ENCODE peak calls at places on chromosomes 7 and 10, in six cellular contexts. V, N, B, A, I and T are unnamed samples.

GRCh38 chr10:101644002-101644401 is 51.0 kb downstream of the FBXW4 start:
- DNase-seq in V (no peak), N (no peak), B (no peak), A (no peak), I (no peak), T (no peak)

GRCh38 chr10:126524526-126524925 is 136.2 kb upstream of the ADAM12 start:
- DNase-seq in V (no peak), N (no peak), B (no peak), A (no peak), I (no peak), T (no peak)

GRCh38 chr7:38409524-38409923 is 136.1 kb upstream of the TARP start:
- DNase-seq in V (no peak), N (no peak), B (no peak), A (no peak), I (no peak), T (no peak)

GRCh38 chr10:100715445-100716385 is 29.7 kb upstream of the PAX2 start:
- DNase-seq in V (no peak), N (no peak), B (peak), A (no peak), I (no peak), T (no peak)

GRCh38 chr7:41826641-41827040 is 123.8 kb upstream of the INHBA start:
- DNase-seq in V (no peak), N (no peak), B (no peak), A (no peak), I (no peak), T (no peak)

GRCh38 chr7:52271663-52272062 is 763.8 kb upstream of the POM121L12 start:
- DNase-seq in V (no peak), N (no peak), B (no peak), A (no peak), I (no peak), T (no peak)

GRCh38 chr10:93701903-93702277 is 502 bp downstream of the FRA10AC1 start:
- DNase-seq in V (no peak), N (no peak), B (no peak), A (no peak), I (no peak), T (no peak)

GRCh38 chr10:21756707-21757600 is 222.9 kb downstream of the MLLT10 start:
- DNase-seq in V (no peak), N (no peak), B (no peak), A (no peak), I (no peak), T (no peak)

GRCh38 chr7:20594023-20594422 is 21.4 kb upstream of the ABCB5 start:
- DNase-seq in V (no peak), N (no peak), B (no peak), A (no peak), I (no peak), T (no peak)

GRCh38 chr10:131838921-131839320 is 61.9 kb upstream of the PPP2R2D start:
- DNase-seq in V (no peak), N (no peak), B (no peak), A (no peak), I (no peak), T (no peak)

GRCh38 chr10:5355762-5356478 is 8.8 kb upstream of the UCN3 start:
- DNase-seq in V (no peak), N (no peak), B (no peak), A (no peak), I (no peak), T (no peak)

GRCh38 chr7:66043681-66044497 is 31.7 kb upstream of the ASL start:
- DNase-seq in V (peak), N (peak), B (peak), A (no peak), I (peak), T (no peak)

GRCh38 chr10:114539623-114540022 is 118.5 kb downstream of the ABLIM1 start:
- DNase-seq in V (no peak), N (no peak), B (no peak), A (no peak), I (no peak), T (no peak)

GRCh38 chr7:3065724-3066143 is 22.1 kb upstream of the CARD11 start:
- DNase-seq in V (peak), N (no peak), B (peak), A (no peak), I (peak), T (no peak)

GRCh38 chr10:132997517-132998265 is 55.3 kb upstream of the CFAP46 start:
- DNase-seq in V (no peak), N (no peak), B (no peak), A (no peak), I (no peak), T (no peak)

GRCh38 chr7:25216837-25217236 is 11.4 kb downstream of the NPVF start:
- DNase-seq in V (no peak), N (peak), B (no peak), A (peak), I (no peak), T (peak)

DNA sequence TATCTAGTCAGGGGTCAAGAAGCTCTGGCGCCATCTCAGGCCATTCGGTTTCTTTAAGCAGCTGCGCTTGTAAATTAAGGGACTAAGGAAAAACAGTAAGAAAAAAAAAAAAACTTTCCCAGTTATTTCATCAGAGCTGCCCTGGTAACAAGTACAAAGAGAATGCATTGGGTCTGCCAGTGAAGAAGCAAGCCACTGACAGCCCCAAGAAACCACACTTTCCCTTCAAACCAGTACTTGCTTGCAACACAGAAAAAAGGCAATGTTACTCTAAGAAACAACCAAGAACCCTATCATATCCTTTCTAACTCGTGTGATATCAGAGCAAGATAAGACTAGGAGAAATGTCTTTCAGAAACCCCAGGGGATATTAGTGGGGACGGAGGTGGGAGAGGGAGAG is 40.6 kb upstream of the AOAH start:
- DNase-seq in V (no peak), N (no peak), B (no peak), A (no peak), I (no peak), T (no peak)
- H3K27ac ChIP-seq in V (no peak), N (no peak), B (no peak), A (no peak), I (no peak), T (no peak)

GRCh38 chr7:151696738-151697514 is 177.2 kb upstream of the RHEB start:
- DNase-seq in V (peak), N (no peak), B (no peak), A (no peak), I (peak), T (no peak)

GRCh38 chr7:151694441-151694827 is 174.7 kb upstream of the RHEB start:
- DNase-seq in V (no peak), N (no peak), B (no peak), A (no peak), I (no peak), T (no peak)

GRCh38 chr7:151697515-151697895 is 177.8 kb upstream of the RHEB start:
- DNase-seq in V (no peak), N (no peak), B (no peak), A (no peak), I (no peak), T (no peak)

GRCh38 chr7:151694828-151695580 is 175.3 kb upstream of the RHEB start:
- DNase-seq in V (no peak), N (no peak), B (peak), A (no peak), I (no peak), T (no peak)

DNA sequence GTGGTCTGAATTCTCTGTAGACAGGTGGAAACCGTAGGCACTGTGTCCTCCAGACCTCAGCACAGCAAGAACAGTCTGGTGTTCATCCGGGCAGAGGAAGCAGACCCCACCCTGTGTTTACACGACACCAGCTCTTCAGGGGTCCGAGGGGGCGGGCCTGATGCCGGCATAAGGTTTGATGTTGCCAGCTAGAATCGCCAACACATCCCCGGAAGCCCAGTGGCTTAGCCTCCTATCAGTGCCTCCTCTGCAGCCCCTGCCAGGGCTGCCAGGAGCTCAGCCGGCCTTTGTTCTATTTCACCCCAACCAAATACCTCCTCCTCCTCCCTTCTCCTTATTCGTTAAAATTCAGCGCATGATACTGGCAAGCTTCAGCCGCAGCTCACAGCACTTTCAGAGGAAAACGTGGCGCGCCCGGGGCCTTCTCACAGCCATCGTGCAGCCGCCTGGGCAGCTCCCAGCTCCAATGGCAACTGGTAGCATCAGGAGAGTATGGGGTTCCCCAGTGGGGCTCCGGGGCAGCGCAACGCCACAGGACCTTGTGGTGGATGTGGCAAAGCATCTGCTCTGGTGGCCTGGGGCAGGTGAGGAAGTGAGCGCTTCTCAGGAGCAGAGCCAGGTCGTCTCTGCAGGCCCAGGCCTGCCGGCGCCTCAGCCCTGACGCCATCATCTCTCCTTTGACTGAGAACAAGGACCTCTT is 176.3 kb upstream of the RHEB start:
- DNase-seq in V (no peak), N (no peak), B (no peak), A (no peak), I (no peak), T (no peak)
- TF ChIP-seq POLR2AphosphoS5 in V (no peak), N (no peak), B (no peak), A (no peak), I (no peak), T (no peak)

GRCh38 chr10:46017733-46018132 is 12.7 kb downstream of the NCOA4 start:
- DNase-seq in V (no peak), N (peak), B (no peak), A (no peak), I (no peak), T (no peak)

GRCh38 chr10:46019541-46020343 is 10.7 kb downstream of the NCOA4 start:
- DNase-seq in V (no peak), N (peak), B (no peak), A (no peak), I (peak), T (no peak)

GRCh38 chr10:46020344-46020656 is 10.1 kb downstream of the NCOA4 start:
- DNase-seq in V (no peak), N (no peak), B (no peak), A (no peak), I (no peak), T (no peak)

GRCh38 chr10:46019170-46019528 is 11.3 kb downstream of the NCOA4 start:
- DNase-seq in V (no peak), N (peak), B (no peak), A (no peak), I (no peak), T (no peak)

GRCh38 chr10:46018453-46019169 is 11.8 kb downstream of the NCOA4 start:
- DNase-seq in V (no peak), N (peak), B (no peak), A (no peak), I (no peak), T (no peak)
- H3K27ac ChIP-seq in V (peak), N (peak), B (peak), A (peak), I (no peak), T (no peak)

DNA sequence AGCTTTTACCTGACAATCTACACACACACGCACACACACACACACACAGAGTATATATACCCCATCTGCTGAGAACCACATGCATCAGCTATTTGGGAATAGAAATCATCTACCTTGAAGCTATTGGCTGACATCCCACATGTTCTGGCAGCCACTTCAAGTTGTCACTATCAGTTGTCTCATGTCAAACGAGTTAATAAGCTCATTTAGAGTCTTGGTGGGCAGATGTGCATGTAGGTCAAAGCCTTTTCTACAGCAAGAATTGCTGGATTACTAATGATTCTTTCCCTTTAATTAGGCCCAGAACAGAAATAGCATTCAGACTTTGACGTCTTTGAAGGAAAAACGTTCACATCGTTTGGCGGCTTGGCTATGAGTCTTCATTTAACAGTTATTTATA is 36.8 kb downstream of the COL28A1 start:
- DNase-seq in V (no peak), N (no peak), B (no peak), A (no peak), I (no peak), T (no peak)
- TF ChIP-seq POLR2AphosphoS5 in V (no peak), N (no peak), B (no peak), A (no peak), I (no peak), T (no peak)

DNA sequence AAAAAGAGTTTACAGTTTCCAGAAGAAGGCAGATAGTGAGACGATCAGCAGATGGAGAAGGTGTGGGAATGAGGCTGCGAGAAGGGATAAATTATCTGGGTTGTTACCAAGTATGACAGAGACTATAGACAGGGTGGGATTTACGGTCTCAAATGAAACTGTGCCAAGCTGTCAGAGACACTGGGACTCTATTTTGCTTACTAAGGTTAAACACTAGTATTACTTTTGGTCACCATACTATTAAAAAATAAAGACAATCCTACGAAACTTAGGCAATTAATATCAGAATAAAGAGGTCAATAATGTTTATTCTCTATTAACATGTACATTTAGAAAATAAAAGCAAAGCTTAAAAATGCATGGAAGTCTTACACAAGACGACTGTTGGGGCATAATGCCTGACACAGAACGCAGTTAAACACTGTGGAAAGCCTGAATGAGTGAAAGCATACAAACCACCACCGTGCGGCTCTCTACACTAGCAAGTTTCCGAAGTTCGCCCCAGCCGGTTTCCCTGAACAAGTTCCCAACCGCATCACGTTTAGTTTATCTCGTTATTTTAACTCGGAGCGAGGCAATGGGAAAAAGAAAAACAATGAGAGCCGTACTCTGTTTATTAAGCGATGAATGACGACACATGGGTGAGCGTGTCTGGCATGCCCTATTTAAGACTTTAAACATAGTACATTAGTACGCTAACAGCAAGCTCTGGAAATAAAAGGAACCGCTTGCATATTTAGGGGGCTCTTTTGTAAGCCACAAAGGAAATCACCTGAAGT is 911 bp upstream of the CC2D2B start:
- DNase-seq in V (peak), N (peak), B (peak), A (peak), I (peak), T (no peak)
- H3K27ac ChIP-seq in V (peak), N (peak), B (peak), A (peak), I (peak), T (no peak)

GRCh38 chr7:70384891-70385290 is 747.1 kb upstream of the GALNT17 start:
- DNase-seq in V (no peak), N (no peak), B (no peak), A (no peak), I (no peak), T (no peak)

GRCh38 chr7:70380315-70381027 is 751.5 kb upstream of the GALNT17 start:
- DNase-seq in V (no peak), N (no peak), B (no peak), A (no peak), I (no peak), T (no peak)

GRCh38 chr7:70383947-70384475 is 747.9 kb upstream of the GALNT17 start:
- DNase-seq in V (no peak), N (no peak), B (no peak), A (no peak), I (no peak), T (no peak)

GRCh38 chr7:70387197-70387596 is 744.7 kb upstream of the GALNT17 start:
- DNase-seq in V (no peak), N (no peak), B (no peak), A (no peak), I (no peak), T (no peak)

DNA sequence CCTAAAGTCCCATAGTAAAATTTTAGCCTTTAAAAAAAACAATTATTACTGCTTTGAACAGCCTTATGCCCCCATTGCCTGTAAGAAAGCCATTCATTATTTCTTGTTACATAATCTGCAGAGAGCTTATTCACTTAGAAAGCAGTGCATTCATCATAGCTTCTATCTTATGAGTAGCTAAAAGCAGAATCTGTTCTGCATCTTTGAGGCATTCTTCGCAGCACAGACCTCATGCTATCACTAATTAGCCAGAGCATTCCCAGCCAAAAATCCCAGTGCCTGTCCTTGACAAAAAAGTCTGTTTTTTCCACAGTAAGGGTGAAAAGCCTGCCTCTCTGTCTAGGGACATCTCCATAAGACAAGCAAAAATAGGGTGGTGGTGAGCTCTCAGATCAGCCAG is 748.6 kb upstream of the GALNT17 start:
- DNase-seq in V (no peak), N (no peak), B (no peak), A (no peak), I (no peak), T (no peak)
- TF ChIP-seq POLR2AphosphoS5 in V (no peak), N (no peak), B (no peak), A (no peak), I (no peak), T (no peak)

GRCh38 chr7:47648301-47648900 is 66.5 kb upstream of the TNS3 start:
- DNase-seq in V (no peak), N (no peak), B (no peak), A (no peak), I (no peak), T (no peak)
- H3K27ac ChIP-seq in V (no peak), N (no peak), B (peak), A (no peak), I (no peak), T (no peak)

GRCh38 chr10:88932539-88933256 is 19.9 kb downstream of the ACTA2 start:
- DNase-seq in V (peak), N (peak), B (no peak), A (no peak), I (peak), T (peak)
- TF ChIP-seq POLR2AphosphoS5 in V (peak), N (no peak), B (no peak), A (no peak), I (peak), T (no peak)

GRCh38 chr10:95561200-95562177 is at the start of gene SORBS1:
- DNase-seq in V (peak), N (peak), B (peak), A (peak), I (peak), T (no peak)
- H3K27ac ChIP-seq in V (peak), N (peak), B (peak), A (no peak), I (peak), T (no peak)